ENCODE peak calls at places on chromosome 18, in eight cellular contexts. R is tibial artery; I is thoracic aorta; K is kidney; C is Peyer's patch; Q is CD8-positive, alpha-beta memory T cell; O is ovary; Y is lower lobe of right lung. P is an unnamed sample.

GRCh38 chr18:3207565-3207964 is 12.2 kb downstream of the MYOM1 start:
- DNase-seq in Y (no peak), C (no peak), I (no peak), R (no peak), Q (no peak), O (no peak), K (no peak), P (peak; percentile 74)

GRCh38 chr18:12485479-12486105 is 77.9 kb downstream of the PRELID3A start:
- DNase-seq in I (no peak), C (no peak), O (no peak), Y (no peak), R (no peak), K (no peak), Q (no peak), P (no peak)

GRCh38 chr18:3055201-3055600 is 42.3 kb upstream of the LPIN2 start:
- DNase-seq in R (no peak), O (no peak), C (no peak), Y (no peak), Q (no peak), I (no peak), K (no peak), P (no peak)

GRCh38 chr18:12406376-12407111 is 1.2 kb upstream of the PRELID3A start:
- DNase-seq in K (no peak), R (no peak), Q (no peak), Y (no peak), I (no peak), C (no peak), O (no peak), P (no peak)

GRCh38 chr18:42292654-42293053 is 337.6 kb downstream of the PIK3C3 start:
- DNase-seq in R (no peak), Q (no peak), C (no peak), I (no peak), O (no peak), Y (no peak), K (no peak), P (no peak)

GRCh38 chr18:74221081-74221480 is 70.7 kb downstream of the CYB5A start:
- DNase-seq in R (no peak), I (no peak), O (no peak), Q (no peak), K (no peak), C (no peak), Y (no peak), P (no peak)

GRCh38 chr18:46722051-46722450 is 34.8 kb downstream of the ST8SIA5 start:
- DNase-seq in O (no peak), R (no peak), K (no peak), Q (no peak), I (no peak), C (no peak), Y (no peak), P (no peak)

GRCh38 chr18:76943542-76944339 is 121.4 kb downstream of the ZNF236 start:
- DNase-seq in Y (peak; percentile 83), I (no peak), K (no peak), O (no peak), C (no peak), R (peak; percentile 44), Q (no peak), P (no peak)

GRCh38 chr18:37812961-37813360 is 247.4 kb upstream of the CELF4 start:
- DNase-seq in I (no peak), Q (no peak), C (no peak), K (no peak), R (no peak), Y (no peak), O (no peak), P (no peak)

GRCh38 chr18:2948038-2948437 is 64.9 kb downstream of the LPIN2 start:
- DNase-seq in Q (no peak), I (no peak), K (no peak), O (no peak), R (no peak), C (no peak), Y (no peak), P (peak; percentile 46)

GRCh38 chr18:12934454-12935071 is 13.2 kb upstream of the SEH1L start:
- DNase-seq in O (peak; percentile 89), Q (peak; percentile 64), Y (peak; percentile 86), R (peak; percentile 84), C (peak; percentile 76), K (peak; percentile 88), I (peak; percentile 65), P (peak; percentile 77)

GRCh38 chr18:74951165-74951760 is 257.7 kb downstream of the PTGR3 start:
- DNase-seq in R (peak; percentile 55), C (no peak), K (peak; percentile 77), I (no peak), Q (no peak), Y (peak; percentile 75), O (peak; percentile 39), P (peak; percentile 17)

GRCh38 chr18:40874233-40874632 is 1080.8 kb upstream of the PIK3C3 start:
- DNase-seq in K (no peak), I (no peak), R (no peak), Y (no peak), O (no peak), Q (no peak), C (no peak), P (no peak)

GRCh38 chr18:32509121-32509520 is 38.4 kb upstream of the GAREM1 start:
- DNase-seq in C (no peak), I (no peak), Q (no peak), K (no peak), Y (no peak), O (no peak), R (no peak), P (no peak)

GRCh38 chr18:44709297-44710117 is 28.8 kb downstream of the SETBP1 start:
- DNase-seq in I (no peak), R (no peak), Y (no peak), O (no peak), C (peak; percentile 46), K (peak; percentile 79), Q (no peak), P (no peak)
- H3K27ac ChIP-seq in I (peak overlapping the region; percentile 53), R (peak overlapping the region; percentile 86), Y (peak overlapping the region; percentile 58), O (peak overlapping the region; percentile 90), C (peak overlapping the region; percentile 66), K (peak overlapping the region; percentile 85), Q (no peak overlapping the region), P (no peak overlapping the region)

GRCh38 chr18:9925795-9926194 is 12.0 kb downstream of the VAPA start:
- DNase-seq in Y (no peak), Q (no peak), C (no peak), I (no peak), R (no peak), K (no peak), O (no peak), P (no peak)

GRCh38 chr18:9926977-9927376 is 13.2 kb downstream of the VAPA start:
- DNase-seq in Q (no peak), Y (no peak), C (no peak), R (no peak), I (no peak), O (no peak), K (no peak), P (no peak)

GRCh38 chr18:9926223-9926894 is 12.5 kb downstream of the VAPA start:
- DNase-seq in Y (no peak), Q (no peak), O (no peak), C (no peak), R (no peak), K (no peak), I (no peak), P (peak; percentile 6)

GRCh38 chr18:9928646-9929259 is 14.9 kb downstream of the VAPA start:
- DNase-seq in Q (no peak), Y (no peak), I (no peak), O (no peak), C (no peak), K (no peak), R (no peak), P (no peak)

DNA sequence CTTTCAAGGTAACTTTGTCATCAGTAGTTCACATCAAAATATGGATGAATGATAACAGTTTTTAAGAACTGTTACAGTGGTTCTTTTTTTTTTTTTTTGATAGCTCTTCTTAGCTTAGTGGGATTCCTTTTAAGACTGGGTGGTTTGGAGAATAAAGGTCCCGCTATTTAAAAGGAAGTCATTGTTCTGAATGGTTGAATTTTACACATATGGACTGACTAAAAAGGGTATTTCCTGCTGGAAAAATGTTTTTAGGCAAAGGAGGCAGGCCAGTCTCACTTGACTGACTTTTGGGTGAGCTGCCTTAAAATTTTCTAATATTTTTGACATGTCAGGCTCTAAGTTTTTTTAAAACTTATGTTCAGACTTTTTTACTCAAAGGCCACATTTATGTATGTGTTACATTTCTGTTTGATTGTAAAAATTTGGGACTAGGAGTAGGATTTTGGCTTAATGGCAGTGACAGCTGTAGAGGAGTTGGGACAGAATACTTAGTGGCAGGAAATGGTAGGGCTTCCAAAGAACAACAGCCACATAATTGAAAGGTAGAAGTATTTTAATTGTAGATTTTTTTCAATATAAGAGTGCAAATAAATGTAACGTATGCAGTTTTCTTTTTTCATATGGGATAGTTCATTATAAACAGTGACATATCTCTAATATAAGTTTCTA is 13.7 kb downstream of the VAPA start:
- DNase-seq in I (no peak), Y (no peak), K (no peak), Q (no peak), C (no peak), O (no peak), R (no peak), P (no peak)
- H3K4me1 ChIP-seq in I (peaks cover 68% of the 10 kb centered on the region), Y (peaks cover 97% of the 10 kb centered on the region), K (peaks cover 13% of the 10 kb centered on the region), Q (peaks cover 60% of the 10 kb centered on the region), C (peaks cover 3% of the 10 kb centered on the region), O (peaks cover 5% of the 10 kb centered on the region), R (no peaks in the 10 kb centered on the region), P (peaks cover 13% of the 10 kb centered on the region)

GRCh38 chr18:9016819-9017169 is 85.7 kb upstream of the NDUFV2 start:
- DNase-seq in I (no peak), Q (no peak), Y (no peak), C (no peak), O (no peak), K (peak; percentile 81), R (no peak), P (no peak)

GRCh38 chr18:9017900-9018217 is 84.6 kb upstream of the NDUFV2 start:
- DNase-seq in Q (no peak), R (no peak), O (no peak), Y (no peak), I (peak; percentile 7), C (no peak), K (no peak), P (no peak)

GRCh38 chr18:9015689-9016088 is 86.8 kb upstream of the NDUFV2 start:
- DNase-seq in Y (no peak), R (no peak), O (no peak), Q (no peak), I (no peak), K (no peak), C (no peak), P (no peak)

GRCh38 chr18:9019135-9019534 is 83.4 kb upstream of the NDUFV2 start:
- DNase-seq in Q (no peak), O (no peak), R (no peak), I (no peak), C (no peak), Y (no peak), K (no peak), P (no peak)

GRCh38 chr18:9017170-9017899 is 85.2 kb upstream of the NDUFV2 start:
- DNase-seq in K (no peak), Y (peak; percentile 62), Q (peak; percentile 2), R (peak; percentile 71), C (peak; percentile 38), O (peak; percentile 75), I (peak; percentile 35), P (peak; percentile 10)
- H3K4me3 ChIP-seq in K (peak overlapping the region; percentile 17), Y (peak overlapping the region; percentile 20), Q (peak overlapping the region; percentile 19), R (peak overlapping the region; percentile 41), C (peak overlapping the region; percentile 2), O (peak overlapping the region; percentile 14), I (peak overlapping the region; percentile 70), P (no peak overlapping the region)

DNA sequence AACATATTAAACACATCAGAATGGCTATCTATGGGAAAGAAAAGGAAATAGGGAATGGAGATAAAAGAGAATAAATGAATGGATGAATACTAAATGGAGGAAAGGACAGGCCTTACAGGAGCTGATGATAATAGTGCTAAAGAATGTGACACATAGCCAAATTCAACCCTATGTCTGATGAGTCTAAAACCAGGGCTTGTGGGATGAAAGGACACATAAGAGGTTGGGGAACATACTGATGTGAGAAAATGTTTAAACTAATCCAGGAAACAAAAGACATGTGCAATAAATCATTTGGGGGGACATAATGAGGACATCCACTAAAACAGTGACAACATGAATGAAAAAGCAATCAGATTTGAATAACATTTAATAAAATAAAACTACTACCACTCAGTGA is 120.0 kb downstream of the DYM start:
- DNase-seq in K (no peak), C (no peak), Y (no peak), I (no peak), O (no peak), Q (no peak), R (no peak), P (no peak)
- H3K27ac ChIP-seq in K (no peak overlapping the region), C (no peak overlapping the region), Y (no peak overlapping the region), I (no peak overlapping the region), O (no peak overlapping the region), Q (no peak overlapping the region), R (no peak overlapping the region), P (no peak overlapping the region)

P was measured in small intestine.